ENCODE peak calls at places on chromosomes 7 and 10, in seven cellular contexts. B is astrocyte of the cerebellum, F is GM20000, S is cardiac fibroblast, J is psoas muscle, E is foreskin fibroblast, U is H9. O is an unnamed sample.

GRCh38 chr10:62306663-62307062 is 38.0 kb upstream of the RTKN2 start:
- DNase-seq in B (no peak), F (no peak), S (no peak), J (no peak), E (no peak), U (no peak), O (no peak)

GRCh38 chr7:47991741-47992311 is 12.4 kb upstream of the HUS1 start:
- DNase-seq in B (peak), F (peak), S (peak), J (peak), E (peak), U (peak), O (peak)

GRCh38 chr10:118633801-118634200 is 38.4 kb upstream of the PRLHR start:
- DNase-seq in B (no peak), F (no peak), S (no peak), J (no peak), E (no peak), U (no peak), O (no peak)

GRCh38 chr10:46106410-46107255 is 60.6 kb upstream of the MSMB start:
- DNase-seq in B (no peak), F (peak), S (peak), J (peak), E (peak), U (peak), O (peak)

GRCh38 chr10:16652154-16652553 is 130.5 kb upstream of the C1QL3 start:
- DNase-seq in B (no peak), F (no peak), S (peak), J (no peak), E (no peak), U (no peak), O (no peak)

GRCh38 chr10:82826132-82826531 is 951.1 kb downstream of the NRG3 start:
- DNase-seq in B (peak), F (no peak), S (peak), J (no peak), E (peak), U (no peak), O (no peak)

GRCh38 chr10:61907011-61907410 is 5.5 kb downstream of the ARID5B start:
- DNase-seq in B (no peak), F (no peak), S (no peak), J (no peak), E (no peak), U (no peak), O (no peak)

GRCh38 chr7:6628045-6628444 is 9.1 kb upstream of the ZNF316 start:
- DNase-seq in B (no peak), F (no peak), S (no peak), J (no peak), E (no peak), U (no peak), O (no peak)

GRCh38 chr10:110382695-110383094 is 78.0 kb upstream of the SMNDC1 start:
- DNase-seq in B (no peak), F (no peak), S (no peak), J (no peak), E (no peak), U (no peak), O (no peak)

GRCh38 chr7:140810830-140811556 is 113.7 kb downstream of the BRAF start:
- DNase-seq in B (peak), F (peak), S (peak), J (no peak), E (peak), U (peak), O (peak)

GRCh38 chr10:127986543-127987466 is 79.9 kb downstream of the PTPRE start:
- DNase-seq in B (no peak), F (no peak), S (no peak), J (no peak), E (no peak), U (no peak), O (no peak)

GRCh38 chr10:6530211-6530840 is 49.8 kb downstream of the PRKCQ start:
- DNase-seq in B (no peak), F (no peak), S (no peak), J (no peak), E (no peak), U (no peak), O (no peak)

GRCh38 chr10:43408331-43408709 is 666 bp downstream of the HNRNPF start:
- DNase-seq in B (no peak), F (no peak), S (no peak), J (no peak), E (no peak), U (no peak), O (no peak)

GRCh38 chr10:104581884-104582603 is 59.0 kb upstream of the SORCS3 start:
- DNase-seq in B (no peak), F (no peak), S (peak), J (no peak), E (peak), U (no peak), O (no peak)

GRCh38 chr7:155210386-155210785 is 87.3 kb upstream of the INSIG1 start:
- DNase-seq in B (no peak), F (no peak), S (no peak), J (no peak), E (no peak), U (no peak), O (peak)
- TF ChIP-seq CTCF in B (no peak), F (no peak), S (no peak), J (no peak), E (no peak), U (peak), O (peak)

DNA sequence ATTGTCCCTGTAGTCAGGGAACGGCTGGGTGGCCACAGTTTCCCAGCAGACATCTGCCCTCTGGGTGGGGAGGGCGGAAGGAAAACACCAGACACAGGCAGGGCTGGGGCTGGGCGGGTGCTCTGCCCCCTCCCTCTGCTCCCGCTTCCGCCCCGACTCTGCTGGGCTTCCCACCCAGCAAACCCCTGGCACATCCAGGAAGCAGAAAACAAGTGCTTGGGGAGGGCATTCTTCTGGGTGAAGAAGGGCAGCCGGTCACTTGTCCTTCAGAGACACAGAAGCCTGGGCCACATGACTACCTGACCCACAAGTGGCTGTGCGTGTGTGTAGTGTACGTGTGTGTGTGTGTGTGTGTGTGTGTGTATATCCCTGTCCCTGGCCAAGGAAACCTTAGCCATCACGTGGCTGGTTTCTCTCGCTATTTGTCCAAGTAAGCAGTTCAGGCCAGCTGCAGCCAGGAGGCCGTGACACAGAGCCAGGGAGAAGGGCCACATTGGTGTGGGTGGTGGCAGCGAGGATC is 77.9 kb downstream of the ZMIZ1 start:
- DNase-seq in B (no peak), F (no peak), S (peak), J (peak), E (peak), U (no peak), O (no peak)
- TF ChIP-seq CTCF in B (no peak), F (no peak), S (no peak), J (peak), E (no peak), U (no peak), O (no peak)

GRCh38 chr10:100185364-100186252 is at the start of gene ERLIN1:
- DNase-seq in B (peak), F (peak), S (peak), J (peak), E (peak), U (peak), O (peak)
- TF ChIP-seq CTCF in B (peak), F (no peak), S (no peak), J (no peak), E (no peak), U (no peak), O (no peak)

GRCh38 chr7:2436341-2437104 is 33.1 kb downstream of the CHST12 start:
- DNase-seq in B (no peak), F (no peak), S (no peak), J (no peak), E (no peak), U (no peak), O (no peak)

GRCh38 chr7:2433713-2434550 is 30.5 kb downstream of the CHST12 start:
- DNase-seq in B (no peak), F (no peak), S (no peak), J (no peak), E (no peak), U (no peak), O (no peak)

GRCh38 chr7:2425749-2426148 is 22.3 kb downstream of the CHST12 start:
- DNase-seq in B (no peak), F (peak), S (no peak), J (no peak), E (no peak), U (no peak), O (no peak)

GRCh38 chr7:2432910-2433712 is 29.7 kb downstream of the CHST12 start:
- DNase-seq in B (no peak), F (no peak), S (no peak), J (no peak), E (no peak), U (no peak), O (no peak)

GRCh38 chr7:2431260-2431867 is 28.0 kb downstream of the CHST12 start:
- DNase-seq in B (no peak), F (peak), S (no peak), J (no peak), E (no peak), U (peak), O (peak)
- TF ChIP-seq CTCF in B (peak), F (peak), S (peak), J (peak), E (no peak), U (peak), O (peak)

O was measured in Calu3.